ENCODE peak calls at places on chromosomes 1 and 21, in eight cellular contexts. X is A549, Q is stomach, Z is body of pancreas, D is uterus, J is NB4, C is GM12891, H is spleen. T is an unnamed sample.

GRCh38 chr1:212247179-212247721 is 38.0 kb upstream of the PPP2R5A start:
- DNase-seq in X (no peak), Q (no peak), Z (no peak), D (no peak), J (no peak), C (no peak), H (no peak), T (peak)

GRCh38 chr1:54791880-54792522 is 9.1 kb downstream of the TTC22 start:
- DNase-seq in X (peak), Q (peak), Z (peak), D (no peak), J (peak), C (peak), H (no peak), T (no peak)

GRCh38 chr1:25700626-25701025 is 84.0 kb downstream of the MAN1C1 start:
- DNase-seq in X (no peak), Q (no peak), Z (no peak), D (no peak), J (no peak), C (no peak), H (no peak), T (no peak)

GRCh38 chr1:212669102-212669501 is 30.5 kb downstream of the BATF3 start:
- DNase-seq in X (peak), Q (no peak), Z (no peak), D (no peak), J (peak), C (no peak), H (no peak), T (no peak)

GRCh38 chr1:96967311-96967710 is 245.7 kb downstream of the PTBP2 start:
- DNase-seq in X (no peak), Q (no peak), Z (no peak), D (no peak), J (no peak), C (no peak), H (no peak), T (no peak)

GRCh38 chr1:67682659-67683197 is 2.3 kb upstream of the GADD45A start:
- DNase-seq in X (peak), Q (no peak), Z (no peak), D (no peak), J (no peak), C (no peak), H (no peak), T (no peak)

GRCh38 chr1:248585266-248585665 is 10.7 kb upstream of the OR2T34 start:
- DNase-seq in X (no peak), Q (no peak), Z (no peak), D (no peak), J (no peak), C (no peak), H (no peak), T (no peak)

GRCh38 chr1:115130786-115131185 is 41.5 kb upstream of the TSPAN2 start:
- DNase-seq in X (no peak), Q (no peak), Z (no peak), D (no peak), J (no peak), C (no peak), H (no peak), T (no peak)

GRCh38 chr1:85580046-85580411 is 532 bp upstream of the CCN1 start:
- DNase-seq in X (peak), Q (no peak), Z (peak), D (peak), J (no peak), C (peak), H (no peak), T (peak)

GRCh38 chr21:44374601-44375280 is 21.3 kb downstream of the TRPM2 start:
- DNase-seq in X (no peak), Q (no peak), Z (no peak), D (no peak), J (no peak), C (no peak), H (no peak), T (no peak)

GRCh38 chr1:162391790-162392563 is 10.4 kb downstream of the C1orf226 start:
- DNase-seq in X (peak), Q (no peak), Z (peak), D (no peak), J (peak), C (peak), H (no peak), T (peak)

GRCh38 chr1:170407138-170407537 is 124.8 kb upstream of the GORAB start:
- DNase-seq in X (no peak), Q (no peak), Z (no peak), D (no peak), J (no peak), C (no peak), H (no peak), T (no peak)

GRCh38 chr1:43978551-43979260 is at the start of gene B4GALT2:
- DNase-seq in X (no peak), Q (peak), Z (peak), D (peak), J (peak), C (peak), H (peak), T (no peak)

GRCh38 chr1:29824478-29825273 is 588.4 kb downstream of the PTPRU start:
- DNase-seq in X (no peak), Q (peak), Z (no peak), D (no peak), J (no peak), C (no peak), H (peak), T (peak)

GRCh38 chr1:72282271-72282656 is at the start of gene NEGR1:
- DNase-seq in X (no peak), Q (no peak), Z (peak), D (peak), J (peak), C (no peak), H (peak), T (peak)

GRCh38 chr1:200131551-200132125 is 104.1 kb downstream of the NR5A2 start:
- DNase-seq in X (peak), Q (no peak), Z (peak), D (no peak), J (peak), C (no peak), H (no peak), T (no peak)

GRCh38 chr1:147243228-147243685 is 773 bp downstream of the CHD1L start:
- DNase-seq in X (no peak), Q (no peak), Z (peak), D (no peak), J (peak), C (no peak), H (peak), T (no peak)

GRCh38 chr1:67535474-67535873 is 105.3 kb upstream of the SERBP1 start:
- DNase-seq in X (peak), Q (peak), Z (peak), D (peak), J (peak), C (peak), H (peak), T (peak)

GRCh38 chr21:32457962-32458361 is 45.5 kb downstream of the EVA1C start:
- DNase-seq in X (no peak), Q (no peak), Z (no peak), D (no peak), J (no peak), C (no peak), H (peak), T (no peak)

GRCh38 chr1:183139281-183139942 is 46.7 kb upstream of the LAMC2 start:
- DNase-seq in X (peak), Q (no peak), Z (no peak), D (no peak), J (peak), C (no peak), H (no peak), T (no peak)

GRCh38 chr21:35530726-35531125 is 481.6 kb upstream of the RUNX1 start:
- DNase-seq in X (no peak), Q (no peak), Z (no peak), D (no peak), J (peak), C (no peak), H (no peak), T (no peak)

GRCh38 chr1:110420023-110420662 is 12.6 kb upstream of the LAMTOR5 start:
- DNase-seq in X (no peak), Q (no peak), Z (no peak), D (no peak), J (no peak), C (no peak), H (no peak), T (peak)

GRCh38 chr1:115976062-115976899 is at the start of gene SLC22A15:
- DNase-seq in X (peak), Q (peak), Z (peak), D (no peak), J (peak), C (peak), H (peak), T (peak)

GRCh38 chr1:6025269-6026094 is 20.2 kb upstream of the KCNAB2 start:
- DNase-seq in X (no peak), Q (no peak), Z (no peak), D (no peak), J (peak), C (no peak), H (peak), T (no peak)

GRCh38 chr1:213244664-213245091 is 193.6 kb downstream of the RPS6KC1 start:
- DNase-seq in X (peak), Q (no peak), Z (no peak), D (no peak), J (peak), C (peak), H (no peak), T (peak)

GRCh38 chr1:177996957-177997356 is 27.1 kb upstream of the SEC16B start:
- DNase-seq in X (no peak), Q (no peak), Z (no peak), D (no peak), J (no peak), C (no peak), H (no peak), T (no peak)

GRCh38 chr1:204920967-204921366 is 50.3 kb downstream of the NFASC start:
- DNase-seq in X (no peak), Q (no peak), Z (peak), D (no peak), J (no peak), C (no peak), H (no peak), T (no peak)

GRCh38 chr1:228097333-228098081 is 5.6 kb downstream of the C1orf35 start:
- DNase-seq in X (no peak), Q (peak), Z (no peak), D (no peak), J (peak), C (no peak), H (peak), T (peak)

GRCh38 chr21:34154878-34155277 is 81.5 kb downstream of the MRPS6 start:
- DNase-seq in X (no peak), Q (no peak), Z (no peak), D (no peak), J (no peak), C (no peak), H (no peak), T (no peak)

GRCh38 chr1:183022202-183023145 is 746 bp upstream of the LAMC1 start:
- DNase-seq in X (peak), Q (peak), Z (peak), D (peak), J (peak), C (peak), H (peak), T (peak)

GRCh38 chr1:100734716-100735115 is 15.2 kb downstream of the VCAM1 start:
- DNase-seq in X (peak), Q (no peak), Z (no peak), D (no peak), J (no peak), C (no peak), H (no peak), T (no peak)

GRCh38 chr1:172970186-172970585 is 80.6 kb downstream of the TNFSF18 start:
- DNase-seq in X (peak), Q (no peak), Z (no peak), D (no peak), J (no peak), C (no peak), H (no peak), T (no peak)

GRCh38 chr1:118970451-118970850 is 17.7 kb downstream of the TBX15 start:
- DNase-seq in X (no peak), Q (no peak), Z (no peak), D (no peak), J (no peak), C (no peak), H (no peak), T (no peak)

GRCh38 chr1:230858918-230859819 is 9.2 kb downstream of the C1orf198 start:
- DNase-seq in X (no peak), Q (no peak), Z (no peak), D (no peak), J (no peak), C (no peak), H (no peak), T (no peak)

GRCh38 chr1:204350857-204351573 is 8.7 kb downstream of the PLEKHA6 start:
- DNase-seq in X (no peak), Q (peak), Z (peak), D (peak), J (no peak), C (no peak), H (peak), T (peak)

GRCh38 chr1:93804412-93804811 is 74.6 kb downstream of the DNTTIP2 start:
- DNase-seq in X (peak), Q (no peak), Z (no peak), D (no peak), J (no peak), C (no peak), H (no peak), T (peak)

GRCh38 chr1:185309566-185309965 is 7.5 kb downstream of the IVNS1ABP start:
- DNase-seq in X (no peak), Q (peak), Z (peak), D (no peak), J (no peak), C (no peak), H (no peak), T (peak)

GRCh38 chr1:185308126-185308525 is 8.9 kb downstream of the IVNS1ABP start:
- DNase-seq in X (no peak), Q (no peak), Z (no peak), D (no peak), J (no peak), C (no peak), H (no peak), T (no peak)

GRCh38 chr1:185300152-185300551 is 16.9 kb downstream of the IVNS1ABP start:
- DNase-seq in X (no peak), Q (no peak), Z (no peak), D (no peak), J (no peak), C (no peak), H (no peak), T (no peak)

DNA sequence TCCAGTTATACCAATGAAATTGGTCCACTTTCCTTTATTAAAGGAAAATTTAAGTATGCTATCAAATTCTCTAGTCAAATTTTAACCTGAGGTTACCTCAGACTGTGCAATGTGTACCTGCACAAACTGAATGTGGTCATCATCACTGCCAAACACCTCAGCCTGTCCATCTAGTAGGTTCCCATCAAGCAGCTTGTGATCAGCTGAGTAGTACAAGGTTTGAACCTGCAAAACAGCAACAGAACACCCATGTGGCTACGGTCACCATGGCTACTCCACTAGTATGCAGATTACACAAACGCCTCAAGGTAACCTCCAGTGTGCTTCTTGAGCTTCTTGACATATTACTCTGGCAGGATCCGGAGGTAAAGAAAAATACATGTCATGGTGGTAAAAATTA is 11.6 kb downstream of the IVNS1ABP start:
- DNase-seq in X (no peak), Q (no peak), Z (no peak), D (no peak), J (no peak), C (no peak), H (no peak), T (no peak)
- TF ChIP-seq POLR2A in X (no peak), Q (no peak), Z (no peak), D (no peak), J (no peak), C (no peak), H (no peak), T (no peak)

DNA sequence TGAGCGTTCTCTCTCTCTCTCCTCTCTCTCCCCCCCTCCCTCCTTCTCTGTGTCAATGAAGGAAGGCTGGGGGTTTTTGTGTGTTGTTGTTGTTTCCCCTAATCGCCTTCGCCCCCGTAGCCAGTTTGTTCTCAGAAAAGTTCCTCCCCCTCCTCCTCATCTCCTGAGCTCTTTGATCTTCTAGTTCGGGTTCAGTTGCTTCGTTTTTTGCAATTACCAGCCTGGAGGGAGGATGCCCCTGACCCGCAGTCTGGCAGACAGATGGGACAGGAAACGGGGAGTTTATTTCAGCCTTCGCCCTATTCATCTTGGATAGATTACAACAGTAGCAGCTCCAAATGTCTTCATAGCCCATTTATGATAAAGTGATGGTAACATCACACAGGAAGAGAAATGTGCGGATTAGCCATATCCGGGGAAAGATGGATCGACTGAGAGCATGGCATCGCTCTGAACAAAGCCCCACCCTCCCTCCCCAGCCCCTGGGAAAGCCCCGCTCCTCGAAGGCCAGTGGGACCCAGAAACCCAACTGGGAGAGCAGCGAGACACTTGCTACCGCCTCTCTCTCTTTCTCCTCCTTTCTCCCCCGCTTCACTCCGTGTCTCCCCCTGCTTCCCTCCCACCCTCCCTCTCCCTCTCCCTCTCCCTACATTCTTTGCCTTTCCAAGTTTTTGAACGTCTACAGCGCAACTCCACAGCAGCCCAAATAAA is 139.7 kb upstream of the ARHGEF16 start:
- DNase-seq in X (no peak), Q (no peak), Z (no peak), D (peak), J (no peak), C (no peak), H (no peak), T (no peak)
- TF ChIP-seq POLR2A in X (no peak), Q (no peak), Z (no peak), D (no peak), J (no peak), C (no peak), H (no peak), T (no peak)

GRCh38 chr1:239700667-239701066 is 314.3 kb downstream of the CHRM3 start:
- DNase-seq in X (no peak), Q (peak), Z (peak), D (no peak), J (no peak), C (no peak), H (no peak), T (no peak)
- TF ChIP-seq POLR2A in X (no peak), Q (no peak), Z (no peak), D (no peak), J (no peak), C (no peak), H (no peak), T (no peak)

GRCh38 chr1:176617881-176618280 is 154.9 kb downstream of the PAPPA2 start:
- DNase-seq in X (no peak), Q (no peak), Z (no peak), D (no peak), J (no peak), C (no peak), H (no peak), T (no peak)
- TF ChIP-seq POLR2A in X (no peak), Q (no peak), Z (no peak), D (no peak), J (no peak), C (no peak), H (no peak), T (no peak)

DNA sequence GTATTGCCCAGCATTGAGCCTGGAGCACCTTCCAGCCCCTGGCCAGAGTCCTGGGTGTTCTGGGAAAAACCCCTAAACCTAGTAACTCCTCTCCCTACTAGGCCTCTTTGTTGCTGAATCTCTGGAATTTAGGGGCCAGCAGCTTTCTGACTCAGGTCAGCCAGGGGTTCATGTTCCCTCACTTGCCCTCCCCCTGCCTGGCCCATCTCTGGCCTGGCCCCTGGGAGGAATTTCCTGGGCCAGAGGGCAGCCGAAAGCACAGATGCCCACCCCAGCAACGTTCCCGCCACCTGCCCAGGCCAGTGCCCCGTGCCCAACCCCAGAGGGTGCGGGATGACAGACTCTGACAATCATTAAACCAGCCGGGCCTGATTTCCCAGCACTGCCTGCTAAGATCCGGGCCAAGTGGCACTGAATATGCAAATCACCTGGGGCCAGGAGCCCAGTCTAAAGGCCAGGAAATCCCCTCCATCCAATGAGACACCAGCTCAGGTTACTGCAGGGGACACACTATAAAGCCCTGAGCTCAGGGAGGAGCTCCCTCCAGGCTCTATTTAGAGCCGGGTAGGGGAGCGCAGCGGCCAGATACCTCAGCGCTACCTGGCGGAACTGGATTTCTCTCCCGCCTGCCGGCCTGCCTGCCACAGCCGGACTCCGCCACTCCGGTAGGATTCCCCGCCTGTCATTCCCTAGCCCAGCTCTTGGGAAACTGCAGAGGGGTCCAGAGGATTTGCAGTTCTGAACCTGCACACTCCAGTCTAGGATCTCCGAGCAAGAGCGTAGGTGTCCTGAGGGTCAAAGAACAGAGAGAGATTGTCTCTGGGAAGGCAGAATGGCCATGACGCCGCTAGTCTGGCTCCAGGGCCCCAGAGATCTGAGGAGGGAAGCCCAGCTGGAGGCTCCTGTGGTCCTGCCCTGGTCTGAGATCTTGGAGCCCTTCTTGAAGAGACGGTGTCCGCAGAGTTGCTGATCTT is at the start of gene ELF3:
- DNase-seq in X (peak), Q (peak), Z (peak), D (no peak), J (no peak), C (no peak), H (peak), T (no peak)
- TF ChIP-seq POLR2A in X (peak), Q (peak), Z (peak), D (peak), J (no peak), C (no peak), H (no peak), T (no peak)

GRCh38 chr1:214549604-214550338 is 1.6 kb downstream of the PTPN14 start:
- DNase-seq in X (peak), Q (no peak), Z (no peak), D (no peak), J (no peak), C (no peak), H (no peak), T (no peak)
- TF ChIP-seq POLR2A in X (no peak), Q (no peak), Z (no peak), D (no peak), J (no peak), C (no peak), H (no peak), T (no peak)

GRCh38 chr1:2189459-2190425 is 4.8 kb downstream of the FAAP20 start:
- DNase-seq in X (peak), Q (peak), Z (peak), D (peak), J (peak), C (peak), H (peak), T (peak)
- TF ChIP-seq POLR2A in X (peak), Q (peak), Z (peak), D (peak), J (no peak), C (no peak), H (no peak), T (peak)

GRCh38 chr1:9128520-9129371 is at the start of gene GPR157:
- DNase-seq in X (peak), Q (peak), Z (peak), D (peak), J (peak), C (peak), H (peak), T (peak)
- TF ChIP-seq POLR2A in X (peak), Q (no peak), Z (peak), D (peak), J (peak), C (no peak), H (no peak), T (peak)